ENCODE peak calls at places on chromosomes 7 and 10, in four cellular contexts. One of them, this sample, is unnamed. For H3K9me3, the result is how much of the 10 kb centered on the place peaks cover.

GRCh38 chr10:126640391-126640790 is 30.1 kb downstream of the C10orf90 start:
- DNase-seq in heart right ventricle: no peak
- DNase-seq in left ventricle myocardium inferior: no peak
- DNase-seq in sigmoid colon: no peak
- DNase-seq in this sample: no peak

GRCh38 chr10:77478248-77478963 is 159.2 kb downstream of the KCNMA1 start:
- DNase-seq in heart right ventricle: no peak
- DNase-seq in left ventricle myocardium inferior: no peak
- DNase-seq in sigmoid colon: no peak
- DNase-seq in this sample: no peak

GRCh38 chr10:44030132-44030531 is 354.8 kb downstream of the CXCL12 start:
- DNase-seq in heart right ventricle: no peak
- DNase-seq in left ventricle myocardium inferior: no peak
- DNase-seq in sigmoid colon: no peak
- DNase-seq in this sample: peak

GRCh38 chr10:76033457-76034196 is 602.2 kb downstream of the LRMDA start:
- DNase-seq in heart right ventricle: no peak
- DNase-seq in left ventricle myocardium inferior: no peak
- DNase-seq in sigmoid colon: no peak
- DNase-seq in this sample: no peak

GRCh38 chr10:48452879-48453412 is 146.5 kb downstream of the MAPK8 start:
- DNase-seq in heart right ventricle: no peak
- DNase-seq in left ventricle myocardium inferior: no peak
- DNase-seq in sigmoid colon: peak
- DNase-seq in this sample: no peak

GRCh38 chr10:6878067-6878412 is 298.0 kb upstream of the PRKCQ start:
- DNase-seq in heart right ventricle: no peak
- DNase-seq in left ventricle myocardium inferior: no peak
- DNase-seq in sigmoid colon: no peak
- DNase-seq in this sample: no peak

GRCh38 chr10:112461029-112461887 is 14.2 kb downstream of the VTI1A start:
- DNase-seq in heart right ventricle: no peak
- DNase-seq in left ventricle myocardium inferior: no peak
- DNase-seq in sigmoid colon: no peak
- DNase-seq in this sample: no peak

GRCh38 chr7:16089801-16090200 is 331.5 kb downstream of the CRPPA start:
- DNase-seq in heart right ventricle: no peak
- DNase-seq in left ventricle myocardium inferior: no peak
- DNase-seq in sigmoid colon: no peak
- DNase-seq in this sample: no peak

GRCh38 chr10:132648072-132648855 is 110.7 kb downstream of the INPP5A start:
- DNase-seq in heart right ventricle: no peak
- DNase-seq in left ventricle myocardium inferior: peak
- DNase-seq in sigmoid colon: peak
- DNase-seq in this sample: no peak

GRCh38 chr10:118568327-118568848 is 27.1 kb downstream of the PRLHR start:
- DNase-seq in heart right ventricle: no peak
- DNase-seq in left ventricle myocardium inferior: no peak
- DNase-seq in sigmoid colon: no peak
- DNase-seq in this sample: peak

GRCh38 chr7:43592321-43592720 is 9.4 kb downstream of the STK17A start:
- DNase-seq in heart right ventricle: no peak
- DNase-seq in left ventricle myocardium inferior: no peak
- DNase-seq in sigmoid colon: no peak
- DNase-seq in this sample: no peak

GRCh38 chr7:99409192-99409572 is 413 bp downstream of the BUD31 start:
- DNase-seq in heart right ventricle: no peak
- DNase-seq in left ventricle myocardium inferior: no peak
- DNase-seq in sigmoid colon: no peak
- DNase-seq in this sample: no peak

GRCh38 chr10:625335-625699 is 64.2 kb downstream of the DIP2C start:
- DNase-seq in heart right ventricle: peak
- DNase-seq in left ventricle myocardium inferior: peak
- DNase-seq in sigmoid colon: no peak
- DNase-seq in this sample: peak

GRCh38 chr7:43869018-43869897 is at the start of gene MRPS24:
- DNase-seq in heart right ventricle: peak
- DNase-seq in left ventricle myocardium inferior: peak
- DNase-seq in sigmoid colon: peak
- DNase-seq in this sample: peak

GRCh38 chr10:28503114-28503513 is 29.8 kb upstream of the WAC start:
- DNase-seq in heart right ventricle: peak
- DNase-seq in left ventricle myocardium inferior: no peak
- DNase-seq in sigmoid colon: no peak
- DNase-seq in this sample: no peak

DNA sequence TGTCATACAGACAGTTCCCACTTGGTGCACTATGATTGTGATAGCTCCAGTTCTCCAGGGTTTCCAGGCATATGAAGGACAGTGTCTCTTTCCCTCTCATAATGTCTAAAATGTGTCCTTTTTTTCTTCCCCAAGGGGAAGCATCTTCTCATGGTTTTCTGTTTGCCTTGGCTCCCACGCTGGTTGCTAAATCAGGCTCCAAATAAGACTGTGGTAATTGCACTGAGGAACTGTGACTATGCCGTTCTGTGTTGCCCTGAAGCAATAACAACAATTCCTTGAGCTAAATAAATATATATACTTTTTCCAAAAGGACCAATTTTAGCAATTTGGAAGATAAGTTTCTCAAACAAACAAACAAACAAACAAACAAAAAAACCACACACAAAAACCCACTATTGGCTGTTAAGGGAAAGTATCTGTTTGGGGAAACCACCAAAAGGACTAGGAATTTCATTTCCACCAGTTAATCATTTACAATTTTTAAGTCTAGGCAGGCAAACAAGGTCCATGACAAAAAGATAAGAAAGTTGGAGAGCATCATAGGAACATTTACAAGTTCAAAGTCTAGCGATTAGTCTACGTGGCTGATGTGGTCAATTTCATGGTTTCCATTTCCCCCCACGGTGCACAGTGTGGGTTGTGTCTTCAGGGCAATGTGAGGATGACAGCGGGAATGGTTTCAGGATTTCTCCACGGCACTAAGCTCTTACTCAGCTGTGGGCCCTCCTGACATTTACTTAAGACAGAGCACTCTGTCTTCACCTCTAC is 62.4 kb downstream of the THNSL1 start:
- DNase-seq in heart right ventricle: no peak
- DNase-seq in left ventricle myocardium inferior: no peak
- DNase-seq in sigmoid colon: no peak
- DNase-seq in this sample: no peak
- H3K4me3 ChIP-seq in heart right ventricle: no peak
- H3K4me3 ChIP-seq in left ventricle myocardium inferior: no peak
- H3K4me3 ChIP-seq in sigmoid colon: no peak
- H3K4me3 ChIP-seq in this sample: no peak

GRCh38 chr7:64802699-64803098 is 8.5 kb downstream of the ZNF138 start:
- DNase-seq in heart right ventricle: no peak
- DNase-seq in left ventricle myocardium inferior: no peak
- DNase-seq in sigmoid colon: no peak
- DNase-seq in this sample: no peak
- H3K9me3 ChIP-seq in heart right ventricle: under half
- H3K9me3 ChIP-seq in left ventricle myocardium inferior: under half
- H3K9me3 ChIP-seq in sigmoid colon: under half
- H3K9me3 ChIP-seq in this sample: under half

GRCh38 chr7:92404170-92404614 is 43.1 kb upstream of the GATAD1 start:
- DNase-seq in heart right ventricle: no peak
- DNase-seq in left ventricle myocardium inferior: no peak
- DNase-seq in sigmoid colon: no peak
- DNase-seq in this sample: no peak
- H3K4me3 ChIP-seq in heart right ventricle: no peak
- H3K4me3 ChIP-seq in left ventricle myocardium inferior: no peak
- H3K4me3 ChIP-seq in sigmoid colon: no peak
- H3K4me3 ChIP-seq in this sample: no peak

GRCh38 chr7:140349172-140349771 is 49.1 kb downstream of the SLC37A3 start:
- DNase-seq in heart right ventricle: no peak
- DNase-seq in left ventricle myocardium inferior: no peak
- DNase-seq in sigmoid colon: no peak
- DNase-seq in this sample: no peak
- H3K9me3 ChIP-seq in heart right ventricle: under half
- H3K9me3 ChIP-seq in left ventricle myocardium inferior: under half
- H3K9me3 ChIP-seq in sigmoid colon: under half
- H3K9me3 ChIP-seq in this sample: under half

GRCh38 chr10:3803295-3803883 is 18.4 kb upstream of the KLF6 start:
- DNase-seq in heart right ventricle: no peak
- DNase-seq in left ventricle myocardium inferior: no peak
- DNase-seq in sigmoid colon: no peak
- DNase-seq in this sample: no peak

GRCh38 chr10:3806603-3807002 is 21.6 kb upstream of the KLF6 start:
- DNase-seq in heart right ventricle: no peak
- DNase-seq in left ventricle myocardium inferior: no peak
- DNase-seq in sigmoid colon: no peak
- DNase-seq in this sample: no peak

GRCh38 chr10:3805791-3806381 is 20.9 kb upstream of the KLF6 start:
- DNase-seq in heart right ventricle: peak
- DNase-seq in left ventricle myocardium inferior: peak
- DNase-seq in sigmoid colon: peak
- DNase-seq in this sample: peak

GRCh38 chr10:3803884-3804741 is 19.1 kb upstream of the KLF6 start:
- DNase-seq in heart right ventricle: no peak
- DNase-seq in left ventricle myocardium inferior: no peak
- DNase-seq in sigmoid colon: no peak
- DNase-seq in this sample: no peak

DNA sequence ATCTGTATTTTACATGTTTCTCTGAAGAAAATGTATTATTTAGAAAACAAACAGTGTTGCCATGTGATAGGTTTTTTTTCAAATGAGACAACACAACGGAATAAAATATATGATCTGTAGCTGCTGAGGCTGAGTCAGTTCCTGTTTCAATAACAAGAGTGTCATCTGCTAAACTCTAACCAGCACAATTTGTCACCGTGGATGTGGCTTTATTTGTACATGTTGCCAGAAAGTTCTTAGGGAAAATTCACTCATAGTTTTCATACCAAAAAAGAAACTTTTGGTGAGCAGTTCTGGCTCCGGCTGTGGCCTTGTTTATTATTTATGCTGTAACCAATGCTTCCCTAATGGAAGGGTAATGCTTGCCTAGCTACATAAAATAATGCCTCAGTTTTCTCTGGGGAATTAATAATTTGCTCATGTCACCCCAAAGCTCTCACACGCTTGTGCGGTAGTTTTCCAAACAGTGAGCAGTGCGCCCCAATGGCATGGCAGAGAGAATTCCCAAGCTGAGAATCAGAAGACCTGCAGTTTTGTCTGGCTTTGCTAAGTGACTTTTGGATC is 20.3 kb upstream of the KLF6 start:
- DNase-seq in heart right ventricle: no peak
- DNase-seq in left ventricle myocardium inferior: no peak
- DNase-seq in sigmoid colon: no peak
- DNase-seq in this sample: no peak
- H3K4me3 ChIP-seq in heart right ventricle: no peak
- H3K4me3 ChIP-seq in left ventricle myocardium inferior: peak
- H3K4me3 ChIP-seq in sigmoid colon: no peak
- H3K4me3 ChIP-seq in this sample: no peak

GRCh38 chr10:38156416-38157269 is 62.5 kb downstream of the ZNF37A start:
- DNase-seq in heart right ventricle: no peak
- DNase-seq in left ventricle myocardium inferior: no peak
- DNase-seq in sigmoid colon: no peak
- DNase-seq in this sample: no peak
- H3K9me3 ChIP-seq in heart right ventricle: under half
- H3K9me3 ChIP-seq in left ventricle myocardium inferior: under half
- H3K9me3 ChIP-seq in sigmoid colon: under half
- H3K9me3 ChIP-seq in this sample: under half

GRCh38 chr7:159231017-159231416 is 86.3 kb upstream of the VIPR2 start:
- DNase-seq in heart right ventricle: no peak
- DNase-seq in left ventricle myocardium inferior: no peak
- DNase-seq in sigmoid colon: no peak
- DNase-seq in this sample: no peak
- H3K4me3 ChIP-seq in heart right ventricle: no peak
- H3K4me3 ChIP-seq in left ventricle myocardium inferior: no peak
- H3K4me3 ChIP-seq in sigmoid colon: no peak
- H3K4me3 ChIP-seq in this sample: no peak

GRCh38 chr7:55382251-55382650 is 17.1 kb downstream of the LANCL2 start:
- DNase-seq in heart right ventricle: no peak
- DNase-seq in left ventricle myocardium inferior: no peak
- DNase-seq in sigmoid colon: no peak
- DNase-seq in this sample: no peak

GRCh38 chr7:55381696-55382095 is 16.6 kb downstream of the LANCL2 start:
- DNase-seq in heart right ventricle: no peak
- DNase-seq in left ventricle myocardium inferior: no peak
- DNase-seq in sigmoid colon: no peak
- DNase-seq in this sample: no peak

GRCh38 chr7:55386541-55386940 is 21.4 kb downstream of the LANCL2 start:
- DNase-seq in heart right ventricle: no peak
- DNase-seq in left ventricle myocardium inferior: no peak
- DNase-seq in sigmoid colon: no peak
- DNase-seq in this sample: no peak

GRCh38 chr7:55387062-55387965 is 22.2 kb downstream of the LANCL2 start:
- DNase-seq in heart right ventricle: no peak
- DNase-seq in left ventricle myocardium inferior: no peak
- DNase-seq in sigmoid colon: no peak
- DNase-seq in this sample: no peak
- H3K9me3 ChIP-seq in heart right ventricle: under half
- H3K9me3 ChIP-seq in left ventricle myocardium inferior: under half
- H3K9me3 ChIP-seq in sigmoid colon: under half
- H3K9me3 ChIP-seq in this sample: under half

DNA sequence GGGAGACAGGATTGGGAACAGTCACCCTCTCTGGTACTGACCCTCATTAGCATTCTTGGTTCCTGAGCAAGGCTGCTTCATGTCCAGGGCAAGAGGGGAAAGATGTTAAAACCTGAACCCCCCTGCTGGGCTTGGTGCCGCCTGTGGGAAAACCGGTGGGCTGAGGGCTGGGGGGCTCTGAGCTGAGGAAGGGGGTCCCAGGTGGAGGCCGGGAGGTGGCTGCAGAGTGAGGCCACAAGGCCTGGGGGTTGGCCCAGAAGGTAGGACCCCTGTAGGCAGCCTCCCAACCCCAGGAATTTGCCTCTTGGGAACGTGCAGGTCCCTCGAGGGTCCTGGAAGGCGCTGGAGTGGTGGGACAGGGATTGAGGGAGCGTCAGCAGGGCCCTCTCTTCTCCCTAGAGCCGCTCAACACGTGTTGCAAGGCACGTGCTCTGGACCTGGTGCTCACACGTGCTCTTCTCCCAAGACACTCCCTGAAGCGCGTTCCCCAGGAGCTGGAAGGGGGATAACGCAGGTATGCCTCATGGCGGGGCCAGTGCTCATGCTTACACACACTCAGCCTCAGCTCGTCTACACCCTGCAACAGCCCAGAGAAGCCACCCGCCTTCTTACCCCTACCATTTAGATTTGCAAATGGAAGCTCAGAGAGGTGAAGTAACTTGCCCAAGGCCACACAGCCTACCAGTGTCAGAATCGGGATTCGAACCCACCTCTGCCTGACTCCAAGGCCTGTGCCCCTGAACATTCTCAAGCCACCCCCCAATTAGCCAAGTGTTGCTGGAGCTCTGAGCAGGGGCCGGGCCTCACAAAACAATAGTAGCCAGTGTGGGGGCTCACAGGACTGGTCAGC is 64.4 kb downstream of the LHPP start:
- DNase-seq in heart right ventricle: no peak
- DNase-seq in left ventricle myocardium inferior: no peak
- DNase-seq in sigmoid colon: peak
- DNase-seq in this sample: no peak
- H3K4me3 ChIP-seq in heart right ventricle: no peak
- H3K4me3 ChIP-seq in left ventricle myocardium inferior: no peak
- H3K4me3 ChIP-seq in sigmoid colon: no peak
- H3K4me3 ChIP-seq in this sample: no peak

This sample was measured in right atrium auricular region.